ENCODE peak calls at places on chromosomes 6 and 20, in seven cellular contexts. L, S, U, I, F, V and M are unnamed samples.

GRCh38 chr20:13200767-13201500 is 20.1 kb upstream of the ISM1 start:
- DNase-seq in L (no peak), S (no peak), U (no peak), I (peak), F (no peak), V (no peak), M (no peak)

GRCh38 chr6:44535446-44535845 is 147.9 kb downstream of the CDC5L start:
- DNase-seq in L (no peak), S (no peak), U (no peak), I (no peak), F (no peak), V (no peak), M (no peak)

GRCh38 chr6:53043626-53044025 is 21.6 kb upstream of the FBXO9 start:
- DNase-seq in L (no peak), S (no peak), U (no peak), I (peak), F (no peak), V (no peak), M (no peak)

GRCh38 chr6:146892613-146893401 is 294.0 kb downstream of the ADGB start:
- DNase-seq in L (no peak), S (no peak), U (no peak), I (no peak), F (peak), V (no peak), M (no peak)

GRCh38 chr6:62272118-62272517 is 13.9 kb downstream of the KHDRBS2 start:
- DNase-seq in L (no peak), S (no peak), U (no peak), I (no peak), F (no peak), V (no peak), M (no peak)

GRCh38 chr6:1917628-1918371 is 308.1 kb downstream of the FOXC1 start:
- DNase-seq in L (peak), S (no peak), U (peak), I (no peak), F (peak), V (no peak), M (no peak)

GRCh38 chr6:136775548-136775947 is 16.7 kb downstream of the MAP3K5 start:
- DNase-seq in L (no peak), S (no peak), U (no peak), I (no peak), F (no peak), V (no peak), M (no peak)

GRCh38 chr6:24492475-24492874 is 2.3 kb upstream of the ALDH5A1 start:
- DNase-seq in L (no peak), S (no peak), U (peak), I (peak), F (no peak), V (no peak), M (no peak)

GRCh38 chr6:40371621-40372020 is 215.5 kb downstream of the LRFN2 start:
- DNase-seq in L (no peak), S (no peak), U (no peak), I (no peak), F (no peak), V (no peak), M (no peak)

GRCh38 chr6:156883497-156884252 is 106.5 kb downstream of the ARID1B start:
- DNase-seq in L (no peak), S (no peak), U (peak), I (no peak), F (no peak), V (peak), M (no peak)

GRCh38 chr6:2072450-2072849 is 173.0 kb downstream of the GMDS start:
- DNase-seq in L (no peak), S (no peak), U (no peak), I (no peak), F (no peak), V (no peak), M (no peak)

DNA sequence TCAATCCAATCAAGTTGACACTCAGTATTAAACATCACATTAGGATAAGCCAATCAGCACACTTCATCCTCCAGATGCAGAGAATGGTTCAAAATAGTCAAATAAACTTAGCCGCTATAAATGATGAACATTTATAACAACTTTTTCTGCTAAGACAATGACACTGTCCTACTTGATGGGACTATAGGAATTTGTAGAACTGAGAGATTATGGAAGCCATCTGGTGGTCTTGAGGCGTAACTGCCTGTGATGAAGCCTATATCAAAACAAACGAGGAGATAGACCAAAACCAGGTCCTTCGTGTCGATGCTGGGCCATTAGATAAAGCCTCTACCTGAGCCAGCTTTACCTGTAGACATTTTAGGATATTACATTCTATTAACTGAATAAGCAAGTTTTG is 631.1 kb downstream of the COL12A1 start:
- DNase-seq in L (no peak), S (no peak), U (peak), I (peak), F (peak), V (no peak), M (no peak)
- TF ChIP-seq CTCF in L (peak), S (peak), U (peak), I (peak), F (peak), V (peak), M (no peak)

DNA sequence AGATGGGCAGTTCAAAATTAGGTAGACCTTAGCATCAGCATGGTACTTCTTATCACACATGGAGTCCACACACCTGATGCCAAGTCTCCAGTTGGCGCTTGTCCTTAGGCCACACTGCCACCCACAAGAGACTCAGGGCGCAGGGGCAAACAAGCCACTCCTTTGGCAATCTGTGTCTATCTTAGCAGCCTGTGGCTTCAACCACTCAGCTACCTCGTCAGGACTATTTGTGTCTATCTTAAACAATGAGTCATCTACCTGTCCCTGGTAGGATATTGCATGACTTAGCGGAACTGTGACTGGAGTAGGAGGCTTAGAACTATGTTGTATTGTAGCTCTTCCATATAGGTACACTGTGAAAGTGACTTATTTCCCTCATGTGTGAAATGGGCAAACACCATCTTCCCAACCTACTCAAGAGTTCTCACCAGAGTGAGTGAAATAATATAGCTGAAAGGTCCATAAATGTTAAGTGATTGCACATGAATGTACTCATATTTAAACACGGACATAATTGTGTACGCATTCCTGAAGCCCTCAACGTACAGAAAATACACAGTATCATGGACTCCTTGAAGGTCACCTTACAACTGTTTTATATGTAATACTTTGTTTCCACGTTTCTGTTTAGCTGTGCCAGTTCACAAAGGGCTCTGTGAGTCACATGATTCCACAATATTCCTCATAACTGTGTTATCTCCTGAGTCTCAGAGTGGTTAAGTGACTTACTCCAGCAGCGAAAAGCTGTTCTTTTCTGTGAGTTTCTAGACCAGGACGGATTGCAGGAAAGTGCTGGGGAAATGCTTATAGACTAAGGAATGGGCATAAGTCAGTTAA is 1.6 kb downstream of the TRIM27 start:
- DNase-seq in L (no peak), S (no peak), U (peak), I (no peak), F (peak), V (peak), M (no peak)
- TF ChIP-seq CTCF in L (no peak), S (no peak), U (no peak), I (no peak), F (no peak), V (no peak), M (no peak)

GRCh38 chr20:17287998-17288397 is 61.2 kb downstream of the PCSK2 start:
- DNase-seq in L (no peak), S (no peak), U (no peak), I (no peak), F (no peak), V (no peak), M (no peak)

DNA sequence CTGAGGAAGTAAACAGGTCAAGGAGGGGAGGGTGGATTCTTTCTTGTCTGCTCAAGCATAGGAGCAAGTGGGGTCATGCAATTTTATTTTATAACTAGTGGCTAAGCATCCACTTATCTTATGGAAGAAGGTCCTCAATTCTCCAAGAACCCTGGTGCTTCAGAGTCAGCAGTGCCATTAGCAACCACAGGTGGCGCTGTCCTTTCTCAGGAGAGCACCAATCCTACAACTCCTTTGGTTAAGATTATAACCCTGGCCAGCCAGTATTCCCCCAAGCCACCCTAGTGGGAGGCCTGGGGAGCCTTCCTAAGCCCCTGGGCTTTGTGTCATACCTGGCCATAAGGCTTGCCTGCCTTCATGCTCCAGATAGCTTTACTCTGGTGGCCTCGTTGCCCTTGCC is 60.7 kb downstream of the PCSK2 start:
- DNase-seq in L (no peak), S (no peak), U (no peak), I (no peak), F (no peak), V (no peak), M (no peak)
- TF ChIP-seq CTCF in L (no peak), S (no peak), U (no peak), I (peak), F (peak), V (no peak), M (no peak)

DNA sequence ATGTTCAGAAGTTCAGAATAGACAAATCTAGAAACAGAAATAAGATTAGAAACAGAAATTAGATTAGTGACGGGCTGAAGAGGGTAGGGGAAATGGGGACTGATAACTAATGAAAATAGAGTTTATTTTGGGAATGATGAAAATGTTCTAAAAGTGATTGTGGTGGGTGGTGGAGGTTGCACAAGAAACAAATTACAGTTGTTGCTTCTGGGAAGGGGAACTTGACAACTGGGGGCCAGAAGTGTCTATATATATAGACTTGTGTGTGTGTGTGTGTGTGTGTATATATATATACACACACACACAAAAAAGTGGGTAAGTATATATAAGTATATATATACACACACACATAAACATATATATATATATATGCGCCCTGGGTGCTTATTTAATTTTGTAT is 86.5 kb upstream of the RREB1 start:
- DNase-seq in L (no peak), S (no peak), U (no peak), I (no peak), F (no peak), V (no peak), M (no peak)
- TF ChIP-seq CTCF in L (no peak), S (no peak), U (no peak), I (no peak), F (no peak), V (no peak), M (no peak)

GRCh38 chr20:52004720-52005119 is 186.9 kb downstream of the ZFP64 start:
- DNase-seq in L (no peak), S (no peak), U (no peak), I (no peak), F (no peak), V (no peak), M (no peak)

GRCh38 chr20:52003976-52004375 is 187.6 kb downstream of the ZFP64 start:
- DNase-seq in L (no peak), S (no peak), U (no peak), I (peak), F (no peak), V (no peak), M (no peak)

GRCh38 chr20:52003415-52003814 is 188.2 kb downstream of the ZFP64 start:
- DNase-seq in L (no peak), S (no peak), U (no peak), I (no peak), F (no peak), V (no peak), M (no peak)

GRCh38 chr20:52001999-52002666 is 189.4 kb downstream of the ZFP64 start:
- DNase-seq in L (no peak), S (no peak), U (peak), I (peak), F (peak), V (no peak), M (no peak)
- TF ChIP-seq CTCF in L (no peak), S (no peak), U (no peak), I (peak), F (peak), V (no peak), M (no peak)